ENCODE peak calls at places on chromosomes 5 and 9, in nine cellular contexts. A is astrocyte of the spinal cord; N is naive thymus-derived CD8-positive, alpha-beta T cell; Z is NB4; W is occipital lobe; C is H9; E is NCI-H524; R is GM12878; K is HT1080. B is an unnamed sample.

GRCh38 chr5:167970002-167970401 is 321.4 kb upstream of the WWC1 start:
- DNase-seq in A (peak), K (peak), E (no peak), N (no peak), Z (no peak), R (no peak), W (no peak), C (no peak), B (no peak)

GRCh38 chr5:139881145-139881733 is 85.6 kb downstream of the PSD2 start:
- DNase-seq in C (no peak), Z (no peak), N (no peak), E (no peak), R (no peak), A (no peak), W (no peak), K (no peak), B (no peak)

GRCh38 chr5:169299651-169300467 is 1.1 kb downstream of the SLIT3 start:
- DNase-seq in Z (no peak), K (no peak), W (no peak), A (no peak), N (no peak), C (peak), R (no peak), E (no peak), B (no peak)

GRCh38 chr9:135574943-135575342 is 13.4 kb downstream of the PAEP start:
- DNase-seq in A (no peak), Z (no peak), R (no peak), C (no peak), N (no peak), K (no peak), E (no peak), W (no peak), B (no peak)

GRCh38 chr5:6003040-6003825 is 375.1 kb downstream of the MED10 start:
- DNase-seq in K (peak), R (no peak), W (no peak), C (no peak), Z (no peak), N (no peak), A (no peak), E (no peak), B (no peak)

GRCh38 chr5:168179185-168179584 is 112.3 kb upstream of the WWC1 start:
- DNase-seq in C (no peak), R (no peak), A (no peak), K (no peak), W (no peak), E (peak), N (no peak), Z (no peak), B (no peak)

GRCh38 chr9:91117959-91118651 is 243.6 kb downstream of the AUH start:
- DNase-seq in A (peak), K (no peak), R (no peak), E (peak), C (peak), N (no peak), Z (no peak), W (peak), B (no peak)

GRCh38 chr9:94624621-94625020 is 14.7 kb downstream of the FBP1 start:
- DNase-seq in Z (no peak), C (no peak), N (no peak), A (no peak), E (no peak), K (no peak), W (no peak), R (no peak), B (no peak)

GRCh38 chr9:119088002-119088401 is 281.2 kb downstream of the BRINP1 start:
- DNase-seq in N (no peak), A (no peak), R (no peak), K (no peak), Z (no peak), W (no peak), E (no peak), C (no peak), B (no peak)

GRCh38 chr9:682633-683508 is 158.6 kb upstream of the DMRT1 start:
- DNase-seq in N (no peak), W (no peak), K (peak), E (no peak), R (no peak), C (no peak), Z (no peak), A (peak), B (no peak)

B was measured in Jurkat, Clone E6-1.